ENCODE peak calls at places on chromosomes 13 and 19, in five cellular contexts. Y is heart left ventricle; G is naive thymus-derived CD4-positive, alpha-beta T cell; H is CD4-positive, alpha-beta memory T cell; O is PC-9. T is an unnamed sample.

GRCh38 chr19:12840091-12841079 is 2.1 kb downstream of the MAST1 start:
- DNase-seq in O (peak; percentile 97), Y (no peak), H (no peak), G (no peak), T (peak; percentile 29)

GRCh38 chr13:44312898-44313551 is 60.6 kb upstream of the SERP2 start:
- DNase-seq in H (no peak), Y (no peak), G (no peak), O (peak; percentile 33), T (no peak)

GRCh38 chr19:38385057-38385803 is 2.6 kb downstream of the GGN start:
- DNase-seq in H (no peak), Y (peak; percentile 62), O (no peak), G (no peak), T (no peak)

GRCh38 chr19:19445911-19446361 is 40.5 kb downstream of the GATAD2A start:
- DNase-seq in G (no peak), Y (no peak), H (no peak), O (no peak), T (no peak)

GRCh38 chr13:81929988-81930387 is 1589.1 kb upstream of the SPRY2 start:
- DNase-seq in G (no peak), H (no peak), O (no peak), Y (no peak), T (no peak)

GRCh38 chr13:75194717-75195116 is 287.3 kb downstream of the TBC1D4 start:
- DNase-seq in Y (no peak), O (no peak), G (no peak), H (no peak), T (no peak)

GRCh38 chr19:7304200-7304599 is 10.0 kb upstream of the INSR start:
- DNase-seq in Y (no peak), G (no peak), O (no peak), H (no peak), T (no peak)

GRCh38 chr19:57321746-57322145 is 1.5 kb downstream of the ZNF543 start:
- DNase-seq in Y (no peak), H (no peak), O (no peak), G (no peak), T (no peak)

GRCh38 chr19:12139309-12139708 is 841 bp downstream of the ZNF20 start:
- DNase-seq in H (no peak), Y (no peak), G (no peak), O (no peak), T (no peak)

GRCh38 chr13:29453657-29454056 is 141.8 kb downstream of the SLC7A1 start:
- DNase-seq in O (no peak), Y (no peak), G (no peak), H (no peak), T (no peak)

GRCh38 chr19:1836458-1837221 is 11.6 kb downstream of the REXO1 start:
- DNase-seq in O (no peak), Y (no peak), G (no peak), H (no peak), T (no peak)

DNA sequence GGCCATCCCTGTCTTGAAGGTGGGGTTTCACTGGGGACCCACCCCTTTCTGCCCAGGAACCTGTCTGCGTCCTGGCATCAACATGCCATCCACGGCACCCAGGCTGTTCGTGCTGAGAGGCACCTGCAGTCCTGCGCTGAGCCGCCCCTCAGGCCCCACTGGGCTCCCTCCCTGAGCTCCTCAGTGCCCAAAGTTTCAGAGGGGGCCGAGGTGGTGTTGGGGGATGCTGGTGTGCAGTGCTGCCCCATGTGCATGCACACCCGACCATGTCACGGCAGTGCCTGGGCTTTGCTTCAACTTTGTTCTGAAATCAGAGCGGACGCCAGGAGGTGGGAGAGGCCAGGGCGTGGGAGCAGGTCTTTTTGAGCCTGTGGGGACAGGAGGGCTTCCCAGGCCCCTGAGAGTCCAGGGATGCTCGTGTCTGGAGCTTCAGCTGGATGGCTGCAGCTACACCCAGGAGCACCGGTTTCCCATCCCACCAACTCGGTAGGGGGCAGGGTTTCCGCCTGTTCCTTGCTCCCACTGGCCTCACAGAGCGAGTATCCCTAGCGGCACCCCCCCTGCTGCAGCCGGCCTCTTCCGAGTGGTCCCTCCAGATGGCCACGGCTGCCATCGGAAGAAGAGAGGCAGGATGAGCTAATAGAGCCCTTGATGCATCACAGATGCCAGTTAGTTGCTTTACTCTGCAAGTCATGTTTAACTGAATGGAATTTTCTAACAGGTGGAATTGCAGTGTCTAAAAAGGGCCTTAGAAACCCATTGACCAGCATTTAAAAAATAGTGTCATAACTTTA is 44.0 kb downstream of the WDFY2 start:
- DNase-seq in Y (no peak), G (no peak), O (no peak), H (no peak), T (no peak)
- H3K4me1 ChIP-seq in Y (peaks cover 2% of the 10 kb centered on the region), G (no peaks in the 10 kb centered on the region), O (peaks cover 15% of the 10 kb centered on the region), H (peaks cover 18% of the 10 kb centered on the region), T (no peaks in the 10 kb centered on the region)

DNA sequence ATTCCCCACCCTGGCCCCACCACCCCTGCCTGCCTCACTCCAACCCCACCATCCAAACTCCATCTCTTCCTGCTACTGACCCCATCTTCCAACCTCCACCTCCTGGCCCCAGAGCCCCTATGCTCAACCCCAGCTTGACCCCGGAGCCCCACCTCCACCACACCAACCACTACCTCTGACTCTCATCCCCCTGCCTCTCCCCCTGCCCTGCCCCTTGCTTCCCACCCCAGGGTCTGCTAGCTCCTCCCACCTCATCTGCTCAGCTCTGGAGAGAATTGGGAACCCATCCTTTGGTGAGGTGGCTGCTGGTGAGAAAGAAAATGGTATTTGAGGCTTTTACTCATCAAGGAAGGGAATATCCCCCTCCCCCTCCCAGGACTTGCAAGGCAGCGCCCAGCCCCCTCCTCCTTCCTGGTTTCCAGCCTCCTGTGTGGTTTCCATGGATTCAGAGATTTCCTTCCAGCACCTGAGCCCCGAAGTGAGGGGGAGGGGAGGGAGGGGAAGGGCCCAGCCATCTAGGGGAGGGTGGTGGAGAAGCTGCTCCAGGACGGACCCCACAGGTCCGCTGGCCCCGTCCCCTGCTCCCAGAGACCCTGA is 11.4 kb upstream of the PEPD start:
- DNase-seq in O (no peak), Y (no peak), H (no peak), G (no peak), T (no peak)
- H3K4me3 ChIP-seq in O (no peak overlapping the region), Y (no peak overlapping the region), H (no peak overlapping the region), G (no peak overlapping the region), T (no peak overlapping the region)

GRCh38 chr13:83955011-83955410 is 72.7 kb upstream of the SLITRK1 start:
- DNase-seq in O (no peak), G (no peak), H (no peak), Y (no peak), T (no peak)
- H3K4me1 ChIP-seq in O (no peaks in the 10 kb centered on the region), G (no peaks in the 10 kb centered on the region), H (no peaks in the 10 kb centered on the region), Y (no peaks in the 10 kb centered on the region), T (no peaks in the 10 kb centered on the region)

GRCh38 chr19:17931532-17932191 is 1.2 kb upstream of the CCDC124 start:
- DNase-seq in H (no peak), Y (no peak), G (no peak), O (no peak), T (no peak)
- H3K4me3 ChIP-seq in H (no peak overlapping the region), Y (no peak overlapping the region), G (peak overlapping the region; percentile 69), O (no peak overlapping the region), T (peak overlapping the region; percentile 76)

DNA sequence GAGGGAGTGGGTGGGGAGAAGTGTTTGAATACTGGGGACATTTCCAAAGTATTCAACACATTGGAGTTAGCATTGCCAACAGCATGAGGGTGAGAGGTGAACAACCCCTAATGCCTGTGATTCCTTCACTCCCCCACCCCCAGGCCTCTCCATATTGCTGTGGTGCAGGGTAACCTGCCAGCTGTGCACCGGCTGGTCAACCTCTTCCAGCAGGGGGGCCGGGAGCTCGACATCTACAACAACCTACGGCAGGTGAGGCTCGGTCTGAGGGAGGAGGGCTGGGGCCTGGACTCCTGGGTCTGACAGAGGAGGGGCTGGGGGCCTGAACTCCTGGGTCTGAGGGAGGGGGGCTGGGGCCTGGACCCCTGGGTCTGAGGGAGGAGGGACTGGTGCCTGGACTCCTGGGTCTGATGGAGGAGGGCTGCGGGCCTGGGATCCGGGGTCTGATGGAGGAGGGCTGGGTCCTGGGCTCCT is 7.6 kb downstream of the BCL3 start:
- DNase-seq in Y (no peak), G (no peak), O (no peak), H (no peak), T (no peak)
- H3K4me1 ChIP-seq in Y (peaks cover 42% of the 10 kb centered on the region), G (peaks cover 42% of the 10 kb centered on the region), O (peaks cover 40% of the 10 kb centered on the region), H (peaks cover 53% of the 10 kb centered on the region), T (peaks cover 49% of the 10 kb centered on the region)

GRCh38 chr13:77571956-77572355 is 36.5 kb downstream of the SCEL start:
- DNase-seq in G (no peak), Y (no peak), O (no peak), H (no peak), T (no peak)

GRCh38 chr13:77579971-77580370 is 44.5 kb downstream of the SCEL start:
- DNase-seq in G (no peak), Y (no peak), O (no peak), H (no peak), T (no peak)

GRCh38 chr13:77574076-77574475 is 38.6 kb downstream of the SCEL start:
- DNase-seq in Y (no peak), O (no peak), H (no peak), G (no peak), T (no peak)
- H3K4me3 ChIP-seq in Y (no peak overlapping the region), O (no peak overlapping the region), H (no peak overlapping the region), G (no peak overlapping the region), T (no peak overlapping the region)

GRCh38 chr13:110230661-110231347 is 76.2 kb downstream of the COL4A1 start:
- DNase-seq in H (no peak), Y (no peak), G (no peak), O (no peak), T (no peak)
- H3K4me1 ChIP-seq in H (no peaks in the 10 kb centered on the region), Y (peaks cover 43% of the 10 kb centered on the region), G (no peaks in the 10 kb centered on the region), O (peaks cover 23% of the 10 kb centered on the region), T (no peaks in the 10 kb centered on the region)

GRCh38 chr13:48273346-48273745 is 30.2 kb upstream of the RB1 start:
- DNase-seq in Y (no peak), G (no peak), H (no peak), O (no peak), T (no peak)

GRCh38 chr13:48278806-48279205 is 24.7 kb upstream of the RB1 start:
- DNase-seq in H (no peak), O (no peak), Y (no peak), G (no peak), T (no peak)

GRCh38 chr13:48275507-48275906 is 28.0 kb upstream of the RB1 start:
- DNase-seq in O (no peak), G (no peak), Y (no peak), H (no peak), T (no peak)
- H3K4me3 ChIP-seq in O (no peak overlapping the region), G (no peak overlapping the region), Y (no peak overlapping the region), H (no peak overlapping the region), T (no peak overlapping the region)

GRCh38 chr19:41298327-41298964 is 11.5 kb upstream of the CCDC97 start:
- DNase-seq in O (no peak), H (peak; percentile 65), Y (peak; percentile 91), G (no peak), T (peak; percentile 53)

GRCh38 chr19:41302624-41303351 is 7.2 kb upstream of the CCDC97 start:
- DNase-seq in H (peak; percentile 73), G (peak; percentile 49), Y (no peak), O (no peak), T (no peak)

GRCh38 chr19:41299046-41299754 is 10.8 kb upstream of the CCDC97 start:
- DNase-seq in G (no peak), H (no peak), O (no peak), Y (no peak), T (no peak)

GRCh38 chr19:41297628-41298326 is 12.2 kb upstream of the CCDC97 start:
- DNase-seq in O (no peak), H (peak; percentile 50), G (no peak), Y (no peak), T (no peak)

DNA sequence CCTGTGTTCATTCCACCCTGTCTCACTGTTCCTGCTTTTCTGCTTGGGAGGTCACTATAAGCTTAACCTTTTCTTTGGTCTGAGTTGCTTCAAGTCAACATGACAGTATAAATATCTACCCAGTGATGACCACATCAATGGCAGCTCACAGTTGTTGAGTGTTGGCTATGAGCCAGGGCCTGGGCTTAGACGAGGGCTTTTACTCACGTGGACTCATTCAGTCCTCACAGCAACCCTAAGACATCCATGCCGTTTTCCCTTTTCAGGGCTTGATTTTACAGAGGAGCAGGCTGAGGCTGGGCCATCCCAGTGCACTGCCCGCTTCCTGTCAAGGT is 10.2 kb upstream of the CCDC97 start:
- DNase-seq in O (no peak), H (peak; percentile 69), Y (no peak), G (peak; percentile 58), T (peak; percentile 51)
- H3K4me1 ChIP-seq in O (no peaks in the 10 kb centered on the region), H (peaks cover 98% of the 10 kb centered on the region), Y (peaks cover 19% of the 10 kb centered on the region), G (peaks cover 81% of the 10 kb centered on the region), T (peaks cover 90% of the 10 kb centered on the region)